ENCODE peak calls at places on chromosomes 16 and 17, in six cellular contexts. Q is germinal center; V is stimulated activated naive CD8-positive, alpha-beta T cell treated with anti-CD3 and anti-CD28 coated beads, Interleukin-15, Interleukin-2, amounts not matched to agents 100 U/mL and 50 U/mL, for 24 hours; U is fibroblast of mammary gland; S is stimulated activated CD8-positive, alpha-beta memory T cell treated with anti-CD3 and anti-CD28 coated beads, Interleukin-4, amount 100 ng/mL, for 4 hours; R is astrocyte of the hippocampus. W is an unnamed sample.

GRCh38 chr16:87914812-87915211 is 21.5 kb downstream of the CA5A start:
- DNase-seq in S (no peak), V (no peak), Q (no peak), U (no peak), R (no peak), W (no peak)

GRCh38 chr16:79175286-79176057 is 425.1 kb downstream of the MAF start:
- DNase-seq in U (no peak), Q (no peak), S (no peak), V (no peak), R (no peak), W (no peak)

GRCh38 chr17:6910987-6911603 is 79.6 kb upstream of the TEKT1 start:
- DNase-seq in U (peak; percentile 64), V (no peak), S (no peak), Q (peak; percentile 18), R (peak; percentile 52), W (peak; percentile 31)

GRCh38 chr16:25109643-25110042 is 1.9 kb upstream of the LCMT1 start:
- DNase-seq in Q (no peak), V (no peak), R (peak; percentile 85), S (no peak), U (peak; percentile 99), W (peak; percentile 81)

GRCh38 chr16:70253291-70254094 is 1.8 kb upstream of the EXOSC6 start:
- DNase-seq in Q (peak; percentile 27), R (peak; percentile 66), V (peak; percentile 60), S (no peak), U (peak; percentile 58), W (no peak)

GRCh38 chr16:359871-360697 is 7.6 kb upstream of the AXIN1 start:
- DNase-seq in R (no peak), S (no peak), V (no peak), U (no peak), Q (no peak), W (no peak)

GRCh38 chr17:2081564-2081963 is 26.7 kb downstream of the HIC1 start:
- DNase-seq in U (peak; percentile 89), V (no peak), R (no peak), Q (no peak), S (no peak), W (no peak)

GRCh38 chr16:88549671-88550643 is 20.2 kb upstream of the ZC3H18 start:
- DNase-seq in S (no peak), Q (no peak), R (no peak), U (no peak), V (no peak), W (no peak)

GRCh38 chr16:14100825-14101224 is 29.7 kb downstream of the MRTFB start:
- DNase-seq in S (no peak), Q (no peak), U (no peak), R (no peak), V (no peak), W (no peak)

GRCh38 chr16:23476289-23476688 is 23.3 kb upstream of the COG7 start:
- DNase-seq in Q (no peak), R (no peak), S (no peak), V (no peak), U (no peak), W (no peak)

GRCh38 chr17:41417576-41418015 is 6.8 kb downstream of the KRT37 start:
- DNase-seq in U (no peak), V (no peak), S (no peak), R (no peak), Q (peak; percentile 45), W (no peak)

GRCh38 chr17:6303664-6304063 is 131.3 kb downstream of the AIPL1 start:
- DNase-seq in V (peak; percentile 27), R (peak; percentile 81), S (no peak), Q (no peak), U (no peak), W (no peak)

GRCh38 chr16:19168173-19169080 is at the start of gene SYT17:
- DNase-seq in S (no peak), R (peak; percentile 71), V (no peak), U (no peak), Q (peak; percentile 46), W (no peak)

GRCh38 chr17:50304781-50305404 is 30.6 kb downstream of the TMEM92 start:
- DNase-seq in S (no peak), U (no peak), R (peak; percentile 66), Q (no peak), V (no peak), W (no peak)

W was measured in foreskin melanocyte.